ENCODE peak calls at places on chromosomes 16 and 17, in seven cellular contexts. One of them, this sample, is unnamed.

GRCh38 chr17:65332375-65332774 is 195.2 kb downstream of the RGS9 start:
- DNase-seq in SK-N-SH: no peak
- DNase-seq in H1: no peak
- DNase-seq in GM12891: no peak
- DNase-seq in GM12878: no peak
- DNase-seq in HepG2: no peak
- DNase-seq in K562: no peak
- DNase-seq in this sample: no peak

GRCh38 chr17:64155751-64156544 is 26.0 kb upstream of the ERN1 start:
- DNase-seq in SK-N-SH: no peak
- DNase-seq in H1: no peak
- DNase-seq in GM12891: no peak
- DNase-seq in GM12878: no peak
- DNase-seq in HepG2: peak
- DNase-seq in K562: no peak
- DNase-seq in this sample: no peak

GRCh38 chr16:72530434-72530833 is 358.5 kb upstream of the PMFBP1 start:
- DNase-seq in SK-N-SH: no peak
- DNase-seq in H1: no peak
- DNase-seq in GM12891: no peak
- DNase-seq in GM12878: no peak
- DNase-seq in HepG2: no peak
- DNase-seq in K562: no peak
- DNase-seq in this sample: no peak

GRCh38 chr16:75065149-75065807 is 51.3 kb downstream of the LDHD start:
- DNase-seq in SK-N-SH: no peak
- DNase-seq in H1: no peak
- DNase-seq in GM12891: no peak
- DNase-seq in GM12878: no peak
- DNase-seq in HepG2: no peak
- DNase-seq in K562: peak
- DNase-seq in this sample: no peak

GRCh38 chr16:3282103-3282746 is 1.1 kb upstream of the ZNF263 start:
- DNase-seq in SK-N-SH: peak
- DNase-seq in H1: no peak
- DNase-seq in GM12891: no peak
- DNase-seq in GM12878: no peak
- DNase-seq in HepG2: peak
- DNase-seq in K562: peak
- DNase-seq in this sample: no peak

GRCh38 chr17:78117027-78117981 is 11.3 kb downstream of the TMC6 start:
- DNase-seq in SK-N-SH: peak
- DNase-seq in H1: no peak
- DNase-seq in GM12891: no peak
- DNase-seq in GM12878: no peak
- DNase-seq in HepG2: no peak
- DNase-seq in K562: no peak
- DNase-seq in this sample: no peak

GRCh38 chr17:68425979-68426378 is 31.3 kb downstream of the WIPI1 start:
- DNase-seq in SK-N-SH: no peak
- DNase-seq in H1: no peak
- DNase-seq in GM12891: no peak
- DNase-seq in GM12878: no peak
- DNase-seq in HepG2: no peak
- DNase-seq in K562: no peak
- DNase-seq in this sample: no peak

GRCh38 chr17:72467841-72468653 is 347.2 kb downstream of the SOX9 start:
- DNase-seq in SK-N-SH: no peak
- DNase-seq in H1: no peak
- DNase-seq in GM12891: no peak
- DNase-seq in GM12878: no peak
- DNase-seq in HepG2: no peak
- DNase-seq in K562: no peak
- DNase-seq in this sample: no peak

GRCh38 chr17:8393470-8394231 is 4.0 kb downstream of the RNF222 start:
- DNase-seq in SK-N-SH: no peak
- DNase-seq in H1: no peak
- DNase-seq in GM12891: no peak
- DNase-seq in GM12878: no peak
- DNase-seq in HepG2: no peak
- DNase-seq in K562: no peak
- DNase-seq in this sample: no peak

GRCh38 chr17:81926451-81927144 is 937 bp downstream of the MAFG start:
- DNase-seq in SK-N-SH: peak
- DNase-seq in H1: no peak
- DNase-seq in GM12891: peak
- DNase-seq in GM12878: no peak
- DNase-seq in HepG2: peak
- DNase-seq in K562: peak
- DNase-seq in this sample: peak

GRCh38 chr16:68367034-68367433 is 56.2 kb downstream of the PRMT7 start:
- DNase-seq in SK-N-SH: peak
- DNase-seq in H1: no peak
- DNase-seq in GM12891: no peak
- DNase-seq in GM12878: no peak
- DNase-seq in HepG2: peak
- DNase-seq in K562: peak
- DNase-seq in this sample: peak

GRCh38 chr17:2003525-2003924 is 21.6 kb downstream of the RTN4RL1 start:
- DNase-seq in SK-N-SH: no peak
- DNase-seq in H1: no peak
- DNase-seq in GM12891: no peak
- DNase-seq in GM12878: no peak
- DNase-seq in HepG2: no peak
- DNase-seq in K562: no peak
- DNase-seq in this sample: no peak

GRCh38 chr17:77935121-77935571 is 23.4 kb upstream of the TNRC6C start:
- DNase-seq in SK-N-SH: no peak
- DNase-seq in H1: no peak
- DNase-seq in GM12891: no peak
- DNase-seq in GM12878: no peak
- DNase-seq in HepG2: peak
- DNase-seq in K562: no peak
- DNase-seq in this sample: no peak

GRCh38 chr16:54816471-54816870 is 114.2 kb upstream of the IRX5 start:
- DNase-seq in SK-N-SH: no peak
- DNase-seq in H1: no peak
- DNase-seq in GM12891: no peak
- DNase-seq in GM12878: no peak
- DNase-seq in HepG2: no peak
- DNase-seq in K562: no peak
- DNase-seq in this sample: no peak

GRCh38 chr16:13229039-13229438 is 327.6 kb downstream of the SHISA9 start:
- DNase-seq in SK-N-SH: no peak
- DNase-seq in H1: no peak
- DNase-seq in GM12891: no peak
- DNase-seq in GM12878: no peak
- DNase-seq in HepG2: no peak
- DNase-seq in K562: no peak
- DNase-seq in this sample: no peak

GRCh38 chr17:32746698-32747097 is 130.2 kb downstream of the MYO1D start:
- DNase-seq in SK-N-SH: no peak
- DNase-seq in H1: no peak
- DNase-seq in GM12891: no peak
- DNase-seq in GM12878: no peak
- DNase-seq in HepG2: no peak
- DNase-seq in K562: no peak
- DNase-seq in this sample: no peak

GRCh38 chr17:58324409-58325288 is 3.9 kb downstream of the TSPOAP1 start:
- DNase-seq in SK-N-SH: peak
- DNase-seq in H1: no peak
- DNase-seq in GM12891: no peak
- DNase-seq in GM12878: no peak
- DNase-seq in HepG2: no peak
- DNase-seq in K562: no peak
- DNase-seq in this sample: peak

GRCh38 chr16:89422527-89422904 is 67.8 kb downstream of the ANKRD11 start:
- DNase-seq in SK-N-SH: no peak
- DNase-seq in H1: no peak
- DNase-seq in GM12891: peak
- DNase-seq in GM12878: peak
- DNase-seq in HepG2: no peak
- DNase-seq in K562: no peak
- DNase-seq in this sample: peak

GRCh38 chr16:76614255-76614654 is 337.1 kb downstream of the CNTNAP4 start:
- DNase-seq in SK-N-SH: peak
- DNase-seq in H1: no peak
- DNase-seq in GM12891: no peak
- DNase-seq in GM12878: no peak
- DNase-seq in HepG2: no peak
- DNase-seq in K562: no peak
- DNase-seq in this sample: no peak
- TF ChIP-seq TAF1 in SK-N-SH: no peak
- TF ChIP-seq TAF1 in H1: no peak
- TF ChIP-seq TAF1 in GM12891: no peak
- TF ChIP-seq TAF1 in GM12878: no peak
- TF ChIP-seq TAF1 in HepG2: no peak
- TF ChIP-seq TAF1 in K562: no peak
- TF ChIP-seq TAF1 in this sample: no peak

GRCh38 chr17:62827722-62828498 is 19.8 kb upstream of the MARCHF10 start:
- DNase-seq in SK-N-SH: peak
- DNase-seq in H1: no peak
- DNase-seq in GM12891: no peak
- DNase-seq in GM12878: no peak
- DNase-seq in HepG2: no peak
- DNase-seq in K562: no peak
- DNase-seq in this sample: no peak
- TF ChIP-seq TAF1 in SK-N-SH: no peak
- TF ChIP-seq TAF1 in H1: no peak
- TF ChIP-seq TAF1 in GM12891: no peak
- TF ChIP-seq TAF1 in GM12878: no peak
- TF ChIP-seq TAF1 in HepG2: no peak
- TF ChIP-seq TAF1 in K562: no peak
- TF ChIP-seq TAF1 in this sample: no peak

GRCh38 chr16:22683258-22683657 is 130.7 kb upstream of the HS3ST2 start:
- DNase-seq in SK-N-SH: no peak
- DNase-seq in H1: no peak
- DNase-seq in GM12891: no peak
- DNase-seq in GM12878: no peak
- DNase-seq in HepG2: no peak
- DNase-seq in K562: no peak
- DNase-seq in this sample: no peak

GRCh38 chr16:22687031-22687530 is 126.9 kb upstream of the HS3ST2 start:
- DNase-seq in SK-N-SH: no peak
- DNase-seq in H1: no peak
- DNase-seq in GM12891: no peak
- DNase-seq in GM12878: no peak
- DNase-seq in HepG2: no peak
- DNase-seq in K562: no peak
- DNase-seq in this sample: no peak

GRCh38 chr16:22685162-22685830 is 128.7 kb upstream of the HS3ST2 start:
- DNase-seq in SK-N-SH: no peak
- DNase-seq in H1: no peak
- DNase-seq in GM12891: no peak
- DNase-seq in GM12878: no peak
- DNase-seq in HepG2: no peak
- DNase-seq in K562: no peak
- DNase-seq in this sample: no peak

GRCh38 chr16:22683730-22684280 is 130.2 kb upstream of the HS3ST2 start:
- DNase-seq in SK-N-SH: no peak
- DNase-seq in H1: no peak
- DNase-seq in GM12891: no peak
- DNase-seq in GM12878: no peak
- DNase-seq in HepG2: no peak
- DNase-seq in K562: no peak
- DNase-seq in this sample: no peak

DNA sequence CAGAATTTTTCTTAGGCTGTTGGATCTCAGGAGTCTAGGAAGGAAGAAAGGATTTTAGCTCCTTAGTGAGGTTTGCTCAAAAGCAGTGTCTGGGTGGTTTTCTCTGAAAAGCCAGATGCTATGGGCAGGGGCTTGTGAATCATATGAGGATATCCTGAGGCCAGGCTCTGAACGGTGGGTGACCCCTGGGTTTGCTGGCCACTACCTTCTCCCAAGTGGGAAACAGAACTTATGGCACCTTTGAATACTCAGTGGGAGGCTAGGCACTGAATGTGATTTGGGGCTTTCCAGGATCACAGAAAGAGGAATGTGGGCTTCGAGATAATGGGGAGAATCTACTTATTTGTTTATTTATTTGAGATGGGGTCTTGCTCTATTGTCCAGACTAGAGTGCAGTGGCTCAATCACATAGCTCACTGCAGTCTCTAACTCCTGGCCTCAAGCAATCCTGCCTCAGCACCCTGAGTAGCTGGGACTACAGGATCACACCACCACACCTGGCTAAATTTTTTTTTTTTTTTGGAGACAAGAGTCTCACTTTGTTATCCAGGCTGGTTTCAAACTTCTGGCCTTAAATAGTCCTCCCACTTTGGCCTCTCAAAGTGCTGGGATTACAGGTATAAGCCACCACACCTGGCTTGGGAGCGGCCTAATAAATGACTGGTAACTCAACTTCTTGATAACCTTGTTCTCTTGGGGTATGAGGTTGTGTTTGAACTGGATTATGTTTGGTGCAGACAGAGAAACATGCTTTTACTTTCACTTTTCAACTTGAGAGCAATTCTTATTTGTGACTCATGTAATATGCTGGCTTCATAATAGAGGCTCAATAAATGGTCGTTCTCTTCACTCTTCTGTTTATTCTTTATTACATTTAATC is 129.4 kb upstream of the HS3ST2 start:
- DNase-seq in SK-N-SH: no peak
- DNase-seq in H1: no peak
- DNase-seq in GM12891: no peak
- DNase-seq in GM12878: no peak
- DNase-seq in HepG2: no peak
- DNase-seq in K562: no peak
- DNase-seq in this sample: no peak
- TF ChIP-seq TAF1 in SK-N-SH: no peak
- TF ChIP-seq TAF1 in H1: no peak
- TF ChIP-seq TAF1 in GM12891: no peak
- TF ChIP-seq TAF1 in GM12878: no peak
- TF ChIP-seq TAF1 in HepG2: no peak
- TF ChIP-seq TAF1 in K562: no peak
- TF ChIP-seq TAF1 in this sample: no peak

DNA sequence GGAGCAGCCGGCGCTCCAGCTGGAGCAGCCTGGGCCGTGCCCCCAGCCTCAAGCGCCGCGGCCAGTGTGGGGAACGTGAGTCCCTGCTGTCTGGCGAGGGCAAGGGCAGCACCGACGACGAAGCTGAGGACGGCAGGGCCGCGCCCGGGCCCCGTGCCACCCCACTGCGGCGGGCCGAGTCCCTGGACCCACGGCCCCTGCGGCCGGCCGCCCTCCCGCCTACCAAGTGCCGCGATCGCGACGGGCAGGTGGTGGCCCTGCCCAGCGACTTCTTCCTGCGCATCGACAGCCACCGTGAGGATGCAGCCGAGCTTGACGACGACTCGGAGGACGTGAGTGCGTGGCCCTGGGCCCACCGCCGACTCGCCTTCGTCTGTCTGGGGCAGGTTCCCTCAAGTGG is 16.0 kb downstream of the TPSG1 start:
- DNase-seq in SK-N-SH: no peak
- DNase-seq in H1: no peak
- DNase-seq in GM12891: no peak
- DNase-seq in GM12878: no peak
- DNase-seq in HepG2: no peak
- DNase-seq in K562: no peak
- DNase-seq in this sample: no peak
- TF ChIP-seq TAF1 in SK-N-SH: no peak
- TF ChIP-seq TAF1 in H1: no peak
- TF ChIP-seq TAF1 in GM12891: no peak
- TF ChIP-seq TAF1 in GM12878: no peak
- TF ChIP-seq TAF1 in HepG2: no peak
- TF ChIP-seq TAF1 in K562: no peak
- TF ChIP-seq TAF1 in this sample: no peak

This sample was measured in GM12892.